ENCODE peak calls at places on chromosome 10, in four cellular contexts. J is KG1, O is B cell, Y is NCI-H1417. F is an unnamed sample.

GRCh38 chr10:27446091-27446918 is 57.8 kb upstream of the RAB18 start:
- DNase-seq in J (peak), O (no peak), Y (no peak), F (peak)

GRCh38 chr10:5400843-5401242 is 3.8 kb downstream of the TUBAL3 start:
- DNase-seq in J (no peak), O (no peak), Y (peak), F (no peak)

GRCh38 chr10:106956216-106956915 is 208.1 kb downstream of the SORCS1 start:
- DNase-seq in J (no peak), O (no peak), Y (no peak), F (no peak)

GRCh38 chr10:22251751-22252285 is 34.0 kb upstream of the EBLN1 start:
- DNase-seq in J (peak), O (peak), Y (peak), F (peak)

GRCh38 chr10:33376976-33377657 is 42.6 kb upstream of the NRP1 start:
- DNase-seq in J (no peak), O (no peak), Y (no peak), F (no peak)

GRCh38 chr10:103958996-103959395 is 7.9 kb upstream of the SLK start:
- DNase-seq in J (no peak), O (no peak), Y (no peak), F (no peak)

GRCh38 chr10:96524745-96525144 is 11.0 kb upstream of the TLL2 start:
- DNase-seq in J (no peak), O (no peak), Y (no peak), F (no peak)

GRCh38 chr10:58712982-58713381 is 200.3 kb downstream of the BICC1 start:
- DNase-seq in J (no peak), O (no peak), Y (no peak), F (no peak)

GRCh38 chr10:132078746-132079345 is 13.1 kb downstream of the JAKMIP3 start:
- DNase-seq in J (no peak), O (no peak), Y (no peak), F (no peak)

GRCh38 chr10:91541481-91541880 is 91.4 kb downstream of the PPP1R3C start:
- DNase-seq in J (no peak), O (no peak), Y (no peak), F (no peak)

GRCh38 chr10:14664345-14664744 is 110.4 kb downstream of the FAM107B start:
- DNase-seq in J (no peak), O (no peak), Y (no peak), F (no peak)

GRCh38 chr10:131547129-131547799 is 235.7 kb upstream of the TCERG1L start:
- DNase-seq in J (no peak), O (no peak), Y (no peak), F (no peak)

GRCh38 chr10:47402681-47403301 is 18.7 kb upstream of the ZNF488 start:
- DNase-seq in J (no peak), O (no peak), Y (peak), F (no peak)

GRCh38 chr10:86693721-86694369 is 25.5 kb downstream of the LDB3 start:
- DNase-seq in J (no peak), O (no peak), Y (peak), F (peak)

GRCh38 chr10:119306514-119306951 is 99.2 kb downstream of the GRK5 start:
- DNase-seq in J (peak), O (peak), Y (no peak), F (peak)

GRCh38 chr10:20879136-20879535 is 18.0 kb downstream of the NEBL start:
- DNase-seq in J (no peak), O (no peak), Y (no peak), F (no peak)

GRCh38 chr10:14371616-14372015 is 40.9 kb upstream of the FRMD4A start:
- DNase-seq in J (no peak), O (no peak), Y (no peak), F (no peak)

GRCh38 chr10:123139521-123140163 is 3.9 kb downstream of the HMX3 start:
- DNase-seq in J (no peak), O (no peak), Y (no peak), F (peak)

GRCh38 chr10:70832852-70833542 is 17.2 kb downstream of the SGPL1 start:
- DNase-seq in J (peak), O (no peak), Y (no peak), F (no peak)

GRCh38 chr10:127398140-127398966 is 150.8 kb upstream of the NPS start:
- DNase-seq in J (no peak), O (no peak), Y (no peak), F (no peak)

GRCh38 chr10:124734311-124735166 is 9.6 kb downstream of the FAM53B start:
- DNase-seq in J (no peak), O (peak), Y (no peak), F (no peak)

GRCh38 chr10:46552526-46553237 is 3.8 kb downstream of the GPRIN2 start:
- DNase-seq in J (no peak), O (peak), Y (peak), F (peak)

GRCh38 chr10:125592897-125593296 is 90.1 kb downstream of the TEX36 start:
- DNase-seq in J (no peak), O (no peak), Y (no peak), F (no peak)

GRCh38 chr10:10564081-10564480 is 453.6 kb upstream of the CELF2 start:
- DNase-seq in J (no peak), O (no peak), Y (peak), F (no peak)

GRCh38 chr10:82660205-82660604 is 785.2 kb downstream of the NRG3 start:
- DNase-seq in J (no peak), O (no peak), Y (no peak), F (no peak)